ENCODE peak calls at places on chromosomes 7 and 10, in six cellular contexts. R is left ventricle myocardium inferior, X is tibial artery, Z is GM06990, W is vagina, T is WTC11. G is an unnamed sample.

GRCh38 chr10:1968257-1969025 is 231.1 kb upstream of the ADARB2 start:
- DNase-seq in R (no peak), X (no peak), Z (no peak), W (no peak), T (no peak), G (no peak)

GRCh38 chr7:767941-768729 is 41.1 kb upstream of the PRKAR1B start:
- DNase-seq in R (no peak), X (no peak), Z (no peak), W (no peak), T (no peak), G (no peak)

GRCh38 chr7:39910108-39910869 is 39.8 kb upstream of the CDK13 start:
- DNase-seq in R (no peak), X (no peak), Z (no peak), W (no peak), T (no peak), G (peak)

GRCh38 chr10:43140414-43140813 is 2.2 kb downstream of the CSGALNACT2 start:
- DNase-seq in R (no peak), X (no peak), Z (peak), W (no peak), T (no peak), G (peak)

GRCh38 chr7:117032810-117033209 is 79.5 kb downstream of the ST7 start:
- DNase-seq in R (no peak), X (no peak), Z (no peak), W (no peak), T (no peak), G (no peak)

GRCh38 chr7:155323001-155323638 is 25.4 kb downstream of the INSIG1 start:
- DNase-seq in R (no peak), X (no peak), Z (no peak), W (no peak), T (no peak), G (no peak)

GRCh38 chr10:58955615-58956014 is 220.8 kb upstream of the PHYHIPL start:
- DNase-seq in R (no peak), X (no peak), Z (no peak), W (no peak), T (no peak), G (no peak)

GRCh38 chr7:129502708-129503685 is 666 bp downstream of the SMKR1 start:
- DNase-seq in R (no peak), X (no peak), Z (peak), W (no peak), T (peak), G (peak)

GRCh38 chr7:159063046-159063840 is 81.4 kb downstream of the VIPR2 start:
- DNase-seq in R (no peak), X (no peak), Z (no peak), W (peak), T (no peak), G (no peak)

GRCh38 chr7:28618383-28618782 is 206.1 kb downstream of the CREB5 start:
- DNase-seq in R (no peak), X (no peak), Z (no peak), W (no peak), T (no peak), G (no peak)

GRCh38 chr7:99380032-99380822 is 5.7 kb downstream of the ARPC1B start:
- DNase-seq in R (no peak), X (peak), Z (peak), W (no peak), T (no peak), G (peak)

GRCh38 chr10:44004913-44005787 is 356.5 kb upstream of the ZNF32 start:
- DNase-seq in R (no peak), X (no peak), Z (no peak), W (no peak), T (no peak), G (no peak)

GRCh38 chr7:151459726-151460473 is 20.0 kb upstream of the CRYGN start:
- DNase-seq in R (peak), X (peak), Z (no peak), W (peak), T (no peak), G (peak)

GRCh38 chr7:40199076-40199802 is 64.4 kb downstream of the SUGCT start:
- DNase-seq in R (no peak), X (no peak), Z (no peak), W (no peak), T (no peak), G (peak)

DNA sequence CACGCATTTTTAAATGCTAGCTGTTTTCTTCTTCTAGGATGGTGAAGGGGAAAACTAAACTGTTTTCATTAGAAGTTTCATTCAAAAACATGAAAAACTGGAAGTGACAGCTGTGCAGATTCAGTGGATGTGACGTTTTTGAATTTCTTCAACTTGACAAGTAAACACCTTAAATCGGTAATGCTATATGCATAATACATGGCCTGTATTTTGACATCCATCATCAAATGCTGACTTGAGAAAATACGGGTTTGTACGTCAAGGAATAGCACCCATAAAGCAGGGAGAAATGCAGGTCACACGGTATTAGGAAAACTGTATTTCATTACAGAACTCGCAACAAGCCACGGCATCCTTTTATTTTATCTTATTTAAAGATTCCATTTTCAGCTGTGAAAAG is 720.5 kb downstream of the KCNMA1 start:
- DNase-seq in R (no peak), X (no peak), Z (no peak), W (no peak), T (no peak), G (no peak)
- TF ChIP-seq CTCF in R (no peak), X (no peak), Z (no peak), W (no peak), T (no peak), G (no peak)

GRCh38 chr10:69364232-69364631 is 52.5 kb downstream of the TACR2 start:
- DNase-seq in R (no peak), X (no peak), Z (no peak), W (no peak), T (no peak), G (no peak)
- TF ChIP-seq CTCF in R (peak), X (no peak), Z (no peak), W (no peak), T (no peak), G (no peak)

GRCh38 chr10:117164878-117165556 is 26.9 kb upstream of the VAX1 start:
- DNase-seq in R (no peak), X (no peak), Z (no peak), W (no peak), T (no peak), G (peak)

GRCh38 chr10:117167346-117168134 is 29.5 kb upstream of the VAX1 start:
- DNase-seq in R (no peak), X (no peak), Z (no peak), W (no peak), T (no peak), G (no peak)

GRCh38 chr10:117166420-117167345 is 28.6 kb upstream of the VAX1 start:
- DNase-seq in R (no peak), X (no peak), Z (no peak), W (no peak), T (no peak), G (no peak)

GRCh38 chr10:117163954-117164292 is 25.9 kb upstream of the VAX1 start:
- DNase-seq in R (no peak), X (no peak), Z (no peak), W (no peak), T (no peak), G (no peak)

DNA sequence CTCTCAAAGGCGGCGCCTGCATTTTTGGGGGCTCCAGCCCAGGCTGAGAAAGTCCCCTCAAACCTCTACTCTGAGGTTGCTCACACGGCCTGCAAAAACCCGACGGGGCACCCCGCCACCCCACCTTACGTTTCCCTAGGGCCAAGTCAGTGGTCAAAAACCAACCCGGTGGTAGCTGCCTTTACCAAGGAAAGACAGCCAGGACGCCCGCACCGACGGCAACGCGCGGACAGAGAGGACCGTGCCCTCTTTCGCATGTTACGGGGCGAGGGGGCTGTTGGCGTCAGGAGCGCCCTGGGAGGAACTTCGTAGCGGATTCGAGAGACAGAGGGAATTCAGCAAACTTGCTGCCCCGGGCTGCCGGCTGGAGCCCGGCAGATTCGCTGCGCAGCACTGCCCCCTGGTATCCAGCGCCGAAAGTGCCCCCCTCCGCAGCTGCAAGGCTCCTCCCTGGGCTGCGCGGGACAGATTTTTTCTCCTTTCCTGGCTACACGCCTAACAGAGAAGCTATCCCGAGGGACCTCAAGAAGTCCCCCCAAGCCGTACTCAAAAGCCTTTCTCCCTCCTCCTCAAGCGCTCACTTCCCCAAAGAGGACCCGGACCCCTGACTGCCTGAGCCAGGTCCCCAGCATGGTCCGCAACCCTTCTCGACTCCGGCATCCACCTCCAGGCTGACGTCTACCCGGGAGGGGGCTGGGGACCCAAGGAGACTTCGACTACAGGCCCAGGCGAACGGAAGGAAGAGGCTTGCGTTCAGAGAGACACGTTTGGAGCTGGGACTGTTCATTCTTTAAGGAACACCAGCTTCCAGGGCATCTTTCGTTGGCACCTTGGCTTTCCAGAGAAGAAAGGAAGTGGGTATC is 27.7 kb upstream of the VAX1 start:
- DNase-seq in R (no peak), X (no peak), Z (no peak), W (no peak), T (peak), G (peak)
- TF ChIP-seq CTCF in R (peak), X (peak), Z (peak), W (peak), T (peak), G (peak)

GRCh38 chr10:70135046-70135445 is 2.4 kb upstream of the AIFM2 start:
- DNase-seq in R (no peak), X (no peak), Z (no peak), W (no peak), T (no peak), G (no peak)
- TF ChIP-seq CTCF in R (no peak), X (no peak), Z (no peak), W (no peak), T (no peak), G (no peak)